ENCODE peak calls at places on chromosomes 3 and 15, in six cellular contexts. X is neuronal stem cell, R is aorta, N is fibroblast of lung, D is GM23248, Z is uterus. V is an unnamed sample. For H3K9me3, the result is how much of the 10 kb centered on the place peaks cover.

GRCh38 chr3:49721861-49722781 is 1.6 kb downstream of the GMPPB start:
- DNase-seq in Z (peak), X (no peak), D (no peak), R (peak), N (no peak), V (no peak)

GRCh38 chr3:62601238-62601856 is 228.0 kb upstream of the FEZF2 start:
- DNase-seq in R (no peak), X (no peak), D (peak), N (peak), Z (no peak), V (no peak)

GRCh38 chr3:159884661-159885402 is 103.8 kb upstream of the IL12A start:
- DNase-seq in N (peak), Z (no peak), R (no peak), X (no peak), D (peak), V (no peak)

GRCh38 chr3:33426630-33427341 is 13.4 kb downstream of the UBP1 start:
- DNase-seq in Z (no peak), R (no peak), X (no peak), N (no peak), D (no peak), V (no peak)

GRCh38 chr15:68389936-68390790 is 41.8 kb downstream of the ITGA11 start:
- DNase-seq in X (no peak), D (peak), Z (peak), N (peak), R (no peak), V (no peak)

GRCh38 chr3:119294402-119294888 is 262 bp downstream of the ARHGAP31 start:
- DNase-seq in N (no peak), Z (peak), X (no peak), R (peak), D (peak), V (peak)

GRCh38 chr3:31934866-31935265 is 46.2 kb downstream of the OSBPL10 start:
- DNase-seq in D (no peak), R (no peak), N (no peak), X (no peak), Z (no peak), V (no peak)

GRCh38 chr3:169218314-169218983 is 445.1 kb downstream of the MECOM start:
- DNase-seq in Z (peak), N (peak), X (no peak), R (peak), D (peak), V (no peak)

GRCh38 chr15:63623231-63623969 is 26.2 kb downstream of the FBXL22 start:
- DNase-seq in N (no peak), X (no peak), R (no peak), Z (no peak), D (no peak), V (no peak)

GRCh38 chr3:71217640-71218222 is 365.8 kb downstream of the FOXP1 start:
- DNase-seq in X (no peak), N (no peak), D (no peak), R (no peak), Z (no peak), V (no peak)

GRCh38 chr3:4471907-4472306 is 4.8 kb upstream of the SUMF1 start:
- DNase-seq in R (no peak), D (no peak), Z (no peak), X (no peak), N (no peak), V (no peak)

GRCh38 chr3:35633332-35634124 is 5.8 kb upstream of the ARPP21 start:
- DNase-seq in Z (no peak), N (no peak), R (no peak), X (no peak), D (no peak), V (no peak)

GRCh38 chr15:70271422-70272088 is 173.8 kb upstream of the TLE3 start:
- DNase-seq in X (peak), Z (peak), D (peak), N (peak), R (peak), V (no peak)

GRCh38 chr3:98027084-98027445 is 8.1 kb downstream of the GABRR3 start:
- DNase-seq in Z (no peak), N (no peak), R (no peak), D (no peak), X (no peak), V (no peak)

GRCh38 chr3:187064210-187065115 is 74.8 kb downstream of the RPL39L start:
- DNase-seq in R (no peak), X (no peak), N (peak), D (peak), Z (no peak), V (no peak)

GRCh38 chr3:28726840-28727239 is 378.2 kb upstream of the AZI2 start:
- DNase-seq in Z (no peak), X (peak), N (peak), D (peak), R (peak), V (no peak)

GRCh38 chr3:27633224-27633545 is 88.9 kb downstream of the EOMES start:
- DNase-seq in D (no peak), R (no peak), Z (no peak), X (no peak), N (peak), V (no peak)

GRCh38 chr3:98903099-98903498 is 1.6 kb upstream of the DCBLD2 start:
- DNase-seq in D (no peak), N (no peak), R (no peak), Z (no peak), X (no peak), V (no peak)

GRCh38 chr15:50107591-50108408 is 11.2 kb downstream of the ATP8B4 start:
- DNase-seq in X (no peak), Z (no peak), N (no peak), D (no peak), R (peak), V (no peak)

GRCh38 chr15:67121725-67122600 is 56.6 kb downstream of the SMAD3 start:
- DNase-seq in X (no peak), N (no peak), D (no peak), R (no peak), Z (no peak), V (no peak)

GRCh38 chr15:67118808-67119207 is 53.4 kb downstream of the SMAD3 start:
- DNase-seq in Z (no peak), R (no peak), N (no peak), D (no peak), X (no peak), V (no peak)

GRCh38 chr15:67120839-67121540 is 55.6 kb downstream of the SMAD3 start:
- DNase-seq in Z (peak), D (peak), N (peak), R (peak), X (no peak), V (peak)

GRCh38 chr15:67119238-67119846 is 53.9 kb downstream of the SMAD3 start:
- DNase-seq in N (no peak), D (no peak), R (no peak), X (no peak), Z (no peak), V (no peak)

DNA sequence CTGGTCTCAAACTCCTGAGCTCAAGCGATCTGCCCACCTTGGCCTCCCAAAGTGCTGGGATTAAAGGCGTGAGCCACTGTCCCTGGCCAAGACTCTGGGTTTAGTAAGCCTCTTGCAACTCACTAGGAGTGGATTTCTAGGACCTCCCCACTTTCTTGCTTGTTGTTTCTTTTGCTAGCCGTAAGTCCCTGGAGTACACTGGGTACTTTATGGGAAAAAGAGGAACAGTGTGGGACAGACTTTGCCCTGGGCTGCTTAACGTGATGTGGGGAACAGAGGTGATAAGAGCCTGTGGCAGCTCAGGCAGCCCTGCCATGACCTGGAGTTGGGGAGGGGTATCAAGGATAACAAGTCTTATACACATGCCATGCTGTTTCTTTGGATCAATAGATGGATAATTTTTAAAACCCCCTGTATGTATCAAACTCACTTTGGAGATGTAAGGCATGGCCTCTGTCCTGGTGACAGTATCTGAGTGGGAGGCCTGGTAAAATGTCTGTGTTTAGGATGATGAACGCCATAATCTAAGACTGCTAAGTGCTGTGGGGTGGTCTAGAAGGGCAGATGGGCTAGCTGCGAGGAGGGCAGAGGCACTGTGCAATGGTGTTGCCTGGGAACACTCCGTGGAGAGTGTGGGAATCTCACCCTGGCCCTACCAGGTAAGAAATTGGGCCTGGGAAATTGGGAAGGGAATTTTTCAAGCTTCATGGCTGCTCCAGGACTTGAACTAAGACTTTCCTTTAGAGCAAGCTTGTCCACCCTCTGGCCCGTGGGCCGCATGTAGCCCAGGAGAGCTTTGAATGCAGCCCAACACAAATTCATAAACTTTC is 54.8 kb downstream of the SMAD3 start:
- DNase-seq in R (no peak), Z (no peak), N (no peak), X (no peak), D (no peak), V (no peak)
- H3K27ac ChIP-seq in R (peak), Z (peak), N (peak), X (no peak), D (peak), V (peak)

DNA sequence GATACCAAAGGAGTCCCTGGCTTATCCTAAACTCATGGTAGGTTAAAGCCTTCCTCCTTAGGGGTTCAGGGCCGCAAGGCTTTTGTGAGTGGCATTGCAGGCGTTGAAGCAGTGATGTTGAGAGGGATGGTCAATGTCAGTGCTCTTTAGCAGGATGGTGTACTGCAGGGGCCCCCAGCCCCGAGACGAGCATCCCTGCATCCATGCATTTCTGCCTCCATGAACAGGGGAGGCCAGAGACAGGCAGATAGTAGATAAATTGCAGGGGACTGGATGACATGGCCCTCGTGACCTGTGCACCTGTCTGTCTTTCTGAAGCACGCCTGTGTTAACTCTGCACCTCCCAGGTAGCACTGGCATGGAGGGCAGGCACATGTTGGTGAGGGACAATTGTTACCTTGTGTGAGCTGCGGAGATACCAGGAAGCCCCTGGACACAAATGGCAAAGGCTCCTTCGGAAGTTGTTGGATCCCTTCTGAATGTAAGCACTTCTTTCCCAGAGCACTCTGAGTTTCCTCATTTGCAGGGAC is 133.5 kb downstream of the SNRPN start:
- DNase-seq in D (no peak), Z (no peak), N (no peak), X (no peak), R (no peak), V (no peak)
- H3K9me3 ChIP-seq in D (under half), Z (under half), N (under half), X (half or more), R (under half), V (half or more)

GRCh38 chr3:126926684-126927404 is 56.1 kb upstream of the PLXNA1 start:
- DNase-seq in Z (peak), N (peak), R (peak), X (no peak), D (peak), V (no peak)
- H3K27ac ChIP-seq in Z (peak), N (peak), R (no peak), X (no peak), D (peak), V (no peak)

GRCh38 chr3:7388026-7388425 is 527.1 kb downstream of the GRM7 start:
- DNase-seq in N (no peak), D (no peak), Z (no peak), R (no peak), X (no peak), V (no peak)
- H3K9me3 ChIP-seq in N (under half), D (under half), Z (under half), R (under half), X (under half), V (under half)

DNA sequence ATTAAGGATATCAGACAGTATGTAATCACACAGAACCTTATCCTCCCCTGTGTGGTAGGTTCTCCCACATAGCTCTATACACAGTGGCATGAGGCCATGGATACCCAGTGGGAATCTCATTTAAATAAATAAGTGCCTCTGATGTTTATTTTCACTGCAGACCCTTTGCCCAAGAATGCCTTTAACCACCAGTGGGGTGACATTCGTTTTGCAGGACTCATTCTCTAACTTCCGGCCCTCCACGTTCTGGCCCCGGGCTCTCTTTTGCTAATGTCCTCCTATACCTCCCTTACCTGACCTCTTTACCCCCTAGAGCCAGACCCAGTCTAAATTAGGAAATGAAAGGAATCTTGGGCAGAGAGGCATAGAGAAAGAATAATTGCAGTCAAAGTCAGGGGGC is 8.3 kb downstream of the CCDC80 start:
- DNase-seq in N (no peak), D (peak), R (no peak), X (no peak), Z (no peak), V (no peak)
- H3K27ac ChIP-seq in N (no peak), D (peak), R (no peak), X (no peak), Z (peak), V (no peak)

DNA sequence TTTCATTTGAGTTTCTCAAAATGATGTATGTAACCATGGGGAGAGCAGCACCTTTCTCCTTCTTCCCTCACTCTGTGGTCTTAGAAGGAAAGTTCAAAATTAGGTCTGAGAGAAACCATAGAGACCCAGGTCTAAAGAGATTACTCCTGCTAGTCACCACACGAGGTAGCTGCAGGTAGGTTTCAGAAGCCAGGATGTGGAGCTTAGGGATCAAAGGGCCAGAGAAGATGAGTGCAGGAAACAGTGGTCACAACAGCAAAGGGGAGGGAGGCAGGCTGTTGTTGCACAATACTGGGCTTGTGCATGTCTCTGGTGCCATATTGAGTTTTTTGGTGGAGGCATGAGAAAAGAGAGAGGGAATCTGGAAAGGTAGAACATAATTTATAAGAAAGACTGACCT is 583.6 kb downstream of the AGBL1 start:
- DNase-seq in X (no peak), D (no peak), Z (no peak), R (no peak), N (no peak), V (no peak)
- H3K9me3 ChIP-seq in X (under half), D (under half), Z (under half), R (under half), N (under half), V (under half)

DNA sequence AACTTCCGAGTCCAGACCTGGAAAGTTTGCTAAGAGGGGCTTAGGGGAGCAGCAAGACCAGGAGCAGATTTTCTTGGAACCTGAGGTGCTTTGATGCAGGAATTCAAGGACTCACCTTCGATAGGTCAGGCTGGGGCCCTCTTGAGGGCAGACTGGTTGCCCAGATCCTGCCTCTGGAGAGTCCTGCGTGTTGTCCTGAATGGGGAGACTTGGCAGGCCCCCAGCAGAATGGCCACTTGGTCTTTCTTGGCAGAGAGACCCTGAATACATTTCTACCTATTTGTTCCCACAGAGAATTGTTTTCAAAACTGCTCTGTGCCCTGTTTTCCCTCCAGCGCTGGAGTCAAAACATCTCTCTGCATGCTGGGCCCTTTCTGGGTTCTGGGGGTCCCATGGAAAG is 4.2 kb downstream of the KLF13 start:
- DNase-seq in X (no peak), Z (no peak), R (no peak), D (no peak), N (no peak), V (no peak)
- H3K27ac ChIP-seq in X (no peak), Z (peak), R (no peak), D (no peak), N (no peak), V (no peak)

V was measured in CD8-positive, alpha-beta memory T cell.